ENCODE peak calls at places on chromosome 18, in nine cellular contexts. One of them, this sample, is unnamed. For H3K4me1 and H3K36me3, the result is how much of the 10 kb centered on the place peaks cover.

GRCh38 chr18:76412010-76412817 is 82.8 kb downstream of the ZNF516 start:
- DNase-seq in RWPE2: no peak
- DNase-seq in prostate gland: no peak
- DNase-seq in transverse colon: peak
- DNase-seq in heart left ventricle: no peak
- DNase-seq in colonic mucosa: no peak
- DNase-seq in mammary epithelial cell: no peak
- DNase-seq in pancreas: no peak
- DNase-seq in psoas muscle: no peak
- DNase-seq in this sample: no peak

GRCh38 chr18:2932247-2933181 is 80.4 kb downstream of the LPIN2 start:
- DNase-seq in colonic mucosa: peak
- DNase-seq in prostate gland: peak
- DNase-seq in transverse colon: no peak
- DNase-seq in psoas muscle: no peak
- DNase-seq in heart left ventricle: no peak
- DNase-seq in RWPE2: no peak
- DNase-seq in mammary epithelial cell: peak
- DNase-seq in pancreas: no peak
- DNase-seq in this sample: no peak

GRCh38 chr18:70148539-70148938 is 56.9 kb downstream of the RTTN start:
- DNase-seq in psoas muscle: no peak
- DNase-seq in colonic mucosa: no peak
- DNase-seq in heart left ventricle: no peak
- DNase-seq in prostate gland: no peak
- DNase-seq in pancreas: no peak
- DNase-seq in mammary epithelial cell: no peak
- DNase-seq in RWPE2: no peak
- DNase-seq in transverse colon: no peak
- DNase-seq in this sample: no peak

GRCh38 chr18:60053747-60054304 is 154.0 kb downstream of the PMAIP1 start:
- DNase-seq in mammary epithelial cell: peak
- DNase-seq in transverse colon: no peak
- DNase-seq in pancreas: no peak
- DNase-seq in heart left ventricle: no peak
- DNase-seq in RWPE2: peak
- DNase-seq in psoas muscle: no peak
- DNase-seq in colonic mucosa: peak
- DNase-seq in prostate gland: no peak
- DNase-seq in this sample: no peak

GRCh38 chr18:22624171-22624570 is 206.5 kb upstream of the CTAGE1 start:
- DNase-seq in RWPE2: no peak
- DNase-seq in transverse colon: no peak
- DNase-seq in mammary epithelial cell: no peak
- DNase-seq in prostate gland: no peak
- DNase-seq in psoas muscle: no peak
- DNase-seq in colonic mucosa: no peak
- DNase-seq in pancreas: no peak
- DNase-seq in heart left ventricle: no peak
- DNase-seq in this sample: no peak

GRCh38 chr18:52452427-52452826 is 112.4 kb downstream of the DCC start:
- DNase-seq in mammary epithelial cell: no peak
- DNase-seq in pancreas: no peak
- DNase-seq in transverse colon: no peak
- DNase-seq in psoas muscle: no peak
- DNase-seq in prostate gland: no peak
- DNase-seq in heart left ventricle: no peak
- DNase-seq in RWPE2: no peak
- DNase-seq in colonic mucosa: no peak
- DNase-seq in this sample: no peak

GRCh38 chr18:21115519-21116411 is 4.2 kb upstream of the ROCK1 start:
- DNase-seq in pancreas: no peak
- DNase-seq in colonic mucosa: no peak
- DNase-seq in prostate gland: no peak
- DNase-seq in transverse colon: no peak
- DNase-seq in mammary epithelial cell: no peak
- DNase-seq in RWPE2: no peak
- DNase-seq in psoas muscle: no peak
- DNase-seq in heart left ventricle: no peak
- DNase-seq in this sample: no peak

GRCh38 chr18:12121175-12122095 is 27.8 kb downstream of the ANKRD62 start:
- DNase-seq in heart left ventricle: no peak
- DNase-seq in colonic mucosa: no peak
- DNase-seq in transverse colon: no peak
- DNase-seq in psoas muscle: no peak
- DNase-seq in prostate gland: no peak
- DNase-seq in RWPE2: no peak
- DNase-seq in mammary epithelial cell: no peak
- DNase-seq in pancreas: peak
- DNase-seq in this sample: no peak

GRCh38 chr18:77092104-77093066 is 40.2 kb downstream of the MBP start:
- DNase-seq in RWPE2: no peak
- DNase-seq in psoas muscle: peak
- DNase-seq in colonic mucosa: no peak
- DNase-seq in prostate gland: no peak
- DNase-seq in pancreas: no peak
- DNase-seq in heart left ventricle: no peak
- DNase-seq in mammary epithelial cell: no peak
- DNase-seq in transverse colon: no peak
- DNase-seq in this sample: no peak

GRCh38 chr18:31555971-31556747 is 35.5 kb upstream of the TTR start:
- DNase-seq in psoas muscle: no peak
- DNase-seq in colonic mucosa: peak
- DNase-seq in pancreas: no peak
- DNase-seq in transverse colon: peak
- DNase-seq in heart left ventricle: peak
- DNase-seq in RWPE2: no peak
- DNase-seq in mammary epithelial cell: peak
- DNase-seq in prostate gland: peak
- DNase-seq in this sample: no peak

GRCh38 chr18:75884728-75885127 is 457.2 kb upstream of the SMIM21 start:
- DNase-seq in psoas muscle: no peak
- DNase-seq in colonic mucosa: no peak
- DNase-seq in RWPE2: no peak
- DNase-seq in pancreas: no peak
- DNase-seq in prostate gland: no peak
- DNase-seq in transverse colon: no peak
- DNase-seq in heart left ventricle: no peak
- DNase-seq in mammary epithelial cell: no peak
- DNase-seq in this sample: no peak

GRCh38 chr18:23838233-23838632 is 149.0 kb downstream of the LAMA3 start:
- DNase-seq in colonic mucosa: no peak
- DNase-seq in prostate gland: no peak
- DNase-seq in transverse colon: no peak
- DNase-seq in mammary epithelial cell: no peak
- DNase-seq in pancreas: no peak
- DNase-seq in psoas muscle: no peak
- DNase-seq in RWPE2: no peak
- DNase-seq in heart left ventricle: no peak
- DNase-seq in this sample: no peak

GRCh38 chr18:32237024-32237423 is 47.2 kb downstream of the MEP1B start:
- DNase-seq in RWPE2: no peak
- DNase-seq in transverse colon: no peak
- DNase-seq in mammary epithelial cell: no peak
- DNase-seq in psoas muscle: no peak
- DNase-seq in prostate gland: no peak
- DNase-seq in colonic mucosa: no peak
- DNase-seq in pancreas: no peak
- DNase-seq in heart left ventricle: no peak
- DNase-seq in this sample: no peak

GRCh38 chr18:23077493-23078256 is 57.6 kb upstream of the CABLES1 start:
- DNase-seq in mammary epithelial cell: no peak
- DNase-seq in colonic mucosa: no peak
- DNase-seq in transverse colon: no peak
- DNase-seq in prostate gland: peak
- DNase-seq in RWPE2: no peak
- DNase-seq in heart left ventricle: no peak
- DNase-seq in pancreas: no peak
- DNase-seq in psoas muscle: no peak
- DNase-seq in this sample: peak

GRCh38 chr18:58061349-58061748 is 17.3 kb downstream of the NEDD4L start:
- DNase-seq in pancreas: no peak
- DNase-seq in colonic mucosa: no peak
- DNase-seq in prostate gland: no peak
- DNase-seq in heart left ventricle: no peak
- DNase-seq in mammary epithelial cell: no peak
- DNase-seq in transverse colon: no peak
- DNase-seq in psoas muscle: no peak
- DNase-seq in RWPE2: no peak
- DNase-seq in this sample: no peak

GRCh38 chr18:57094199-57094598 is 52.7 kb upstream of the BOD1L2 start:
- DNase-seq in pancreas: no peak
- DNase-seq in transverse colon: no peak
- DNase-seq in colonic mucosa: no peak
- DNase-seq in mammary epithelial cell: no peak
- DNase-seq in RWPE2: no peak
- DNase-seq in prostate gland: no peak
- DNase-seq in heart left ventricle: no peak
- DNase-seq in psoas muscle: no peak
- DNase-seq in this sample: no peak

GRCh38 chr18:45365835-45366234 is 249.4 kb upstream of the SLC14A2 start:
- DNase-seq in colonic mucosa: no peak
- DNase-seq in transverse colon: no peak
- DNase-seq in psoas muscle: no peak
- DNase-seq in mammary epithelial cell: no peak
- DNase-seq in RWPE2: no peak
- DNase-seq in pancreas: no peak
- DNase-seq in prostate gland: no peak
- DNase-seq in heart left ventricle: no peak
- DNase-seq in this sample: no peak

GRCh38 chr18:23718731-23719130 is 29.5 kb downstream of the LAMA3 start:
- DNase-seq in prostate gland: no peak
- DNase-seq in psoas muscle: no peak
- DNase-seq in colonic mucosa: no peak
- DNase-seq in mammary epithelial cell: no peak
- DNase-seq in pancreas: no peak
- DNase-seq in RWPE2: no peak
- DNase-seq in heart left ventricle: no peak
- DNase-seq in transverse colon: no peak
- DNase-seq in this sample: no peak

GRCh38 chr18:12079504-12080237 is 14.0 kb upstream of the ANKRD62 start:
- DNase-seq in transverse colon: no peak
- DNase-seq in colonic mucosa: no peak
- DNase-seq in mammary epithelial cell: no peak
- DNase-seq in heart left ventricle: peak
- DNase-seq in psoas muscle: no peak
- DNase-seq in prostate gland: no peak
- DNase-seq in RWPE2: no peak
- DNase-seq in pancreas: no peak
- DNase-seq in this sample: no peak

GRCh38 chr18:76610012-76610411 is 115.0 kb upstream of the ZNF516 start:
- DNase-seq in mammary epithelial cell: no peak
- DNase-seq in prostate gland: no peak
- DNase-seq in pancreas: no peak
- DNase-seq in transverse colon: no peak
- DNase-seq in colonic mucosa: no peak
- DNase-seq in psoas muscle: no peak
- DNase-seq in RWPE2: no peak
- DNase-seq in heart left ventricle: no peak
- DNase-seq in this sample: no peak

GRCh38 chr18:59515147-59515546 is 156.1 kb upstream of the LMAN1 start:
- DNase-seq in prostate gland: no peak
- DNase-seq in heart left ventricle: no peak
- DNase-seq in pancreas: no peak
- DNase-seq in psoas muscle: no peak
- DNase-seq in RWPE2: no peak
- DNase-seq in mammary epithelial cell: no peak
- DNase-seq in colonic mucosa: no peak
- DNase-seq in transverse colon: no peak
- DNase-seq in this sample: no peak

GRCh38 chr18:13422541-13423147 is 204.1 kb downstream of the LDLRAD4 start:
- DNase-seq in psoas muscle: no peak
- DNase-seq in heart left ventricle: no peak
- DNase-seq in RWPE2: no peak
- DNase-seq in mammary epithelial cell: no peak
- DNase-seq in pancreas: no peak
- DNase-seq in prostate gland: no peak
- DNase-seq in transverse colon: no peak
- DNase-seq in colonic mucosa: no peak
- DNase-seq in this sample: no peak

DNA sequence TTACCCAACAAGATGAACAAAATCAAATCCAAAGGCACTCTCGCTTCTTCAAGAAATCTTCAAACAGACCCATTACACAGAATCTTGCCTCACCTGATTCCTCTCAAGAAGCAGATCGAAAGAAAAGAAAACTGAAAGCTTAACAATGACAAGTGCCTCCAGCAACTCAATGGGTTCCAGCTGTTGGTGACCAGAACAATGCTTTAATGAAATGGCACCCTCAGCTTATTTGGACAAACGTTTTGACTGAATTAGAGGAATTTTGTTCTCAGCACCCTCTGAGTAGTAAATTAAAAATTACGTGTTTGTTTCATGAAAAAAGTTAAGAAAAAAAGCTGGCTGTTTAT is 211.0 kb downstream of the ZNF521 start:
- DNase-seq in RWPE2: no peak
- DNase-seq in pancreas: no peak
- DNase-seq in psoas muscle: no peak
- DNase-seq in prostate gland: no peak
- DNase-seq in heart left ventricle: no peak
- DNase-seq in transverse colon: no peak
- DNase-seq in colonic mucosa: no peak
- DNase-seq in mammary epithelial cell: no peak
- DNase-seq in this sample: no peak
- H3K4me1 ChIP-seq in RWPE2: under half
- H3K4me1 ChIP-seq in pancreas: under half
- H3K4me1 ChIP-seq in psoas muscle: under half
- H3K4me1 ChIP-seq in prostate gland: under half
- H3K4me1 ChIP-seq in heart left ventricle: under half
- H3K4me1 ChIP-seq in transverse colon: under half
- H3K4me1 ChIP-seq in colonic mucosa: under half
- H3K4me1 ChIP-seq in mammary epithelial cell: under half
- H3K4me1 ChIP-seq in this sample: under half

GRCh38 chr18:35756506-35757117 is 175.1 kb downstream of the GALNT1 start:
- DNase-seq in prostate gland: peak
- DNase-seq in pancreas: no peak
- DNase-seq in heart left ventricle: peak
- DNase-seq in mammary epithelial cell: peak
- DNase-seq in colonic mucosa: peak
- DNase-seq in psoas muscle: no peak
- DNase-seq in transverse colon: peak
- DNase-seq in RWPE2: no peak
- DNase-seq in this sample: no peak
- H3K36me3 ChIP-seq in prostate gland: under half
- H3K36me3 ChIP-seq in pancreas: under half
- H3K36me3 ChIP-seq in heart left ventricle: under half
- H3K36me3 ChIP-seq in mammary epithelial cell: under half
- H3K36me3 ChIP-seq in colonic mucosa: under half
- H3K36me3 ChIP-seq in psoas muscle: under half
- H3K36me3 ChIP-seq in transverse colon: under half
- H3K36me3 ChIP-seq in RWPE2: under half
- H3K36me3 ChIP-seq in this sample: under half

GRCh38 chr18:66749030-66749429 is 145.1 kb upstream of the CDH19 start:
- DNase-seq in psoas muscle: no peak
- DNase-seq in prostate gland: no peak
- DNase-seq in RWPE2: no peak
- DNase-seq in transverse colon: no peak
- DNase-seq in colonic mucosa: no peak
- DNase-seq in mammary epithelial cell: no peak
- DNase-seq in heart left ventricle: no peak
- DNase-seq in pancreas: no peak
- DNase-seq in this sample: no peak
- TF ChIP-seq CTCF in psoas muscle: no peak
- TF ChIP-seq CTCF in prostate gland: peak
- TF ChIP-seq CTCF in RWPE2: peak
- TF ChIP-seq CTCF in transverse colon: peak
- TF ChIP-seq CTCF in colonic mucosa: peak
- TF ChIP-seq CTCF in mammary epithelial cell: peak
- TF ChIP-seq CTCF in heart left ventricle: no peak
- TF ChIP-seq CTCF in pancreas: peak
- TF ChIP-seq CTCF in this sample: peak

GRCh38 chr18:9115984-9116383 is 13.5 kb downstream of the NDUFV2 start:
- DNase-seq in colonic mucosa: no peak
- DNase-seq in psoas muscle: no peak
- DNase-seq in mammary epithelial cell: no peak
- DNase-seq in heart left ventricle: no peak
- DNase-seq in transverse colon: no peak
- DNase-seq in prostate gland: no peak
- DNase-seq in pancreas: no peak
- DNase-seq in RWPE2: no peak
- DNase-seq in this sample: no peak
- H3K4me1 ChIP-seq in colonic mucosa: under half
- H3K4me1 ChIP-seq in psoas muscle: half or more
- H3K4me1 ChIP-seq in mammary epithelial cell: under half
- H3K4me1 ChIP-seq in heart left ventricle: half or more
- H3K4me1 ChIP-seq in transverse colon: half or more
- H3K4me1 ChIP-seq in prostate gland: under half
- H3K4me1 ChIP-seq in pancreas: under half
- H3K4me1 ChIP-seq in RWPE2: half or more
- H3K4me1 ChIP-seq in this sample: under half

This sample was measured in breast epithelium.